ENCODE peak calls at places on chromosomes 4 and X, in five cellular contexts. One of them, this sample, is unnamed.

GRCh38 chr4:140367738-140368137 is 5.7 kb upstream of the SCOC start:
- DNase-seq in GM04503: no peak
- DNase-seq in ovary: no peak
- DNase-seq in stimulated activated CD8-positive, alpha-beta memory T cell treated with anti-CD3 and anti-CD28 coated beads, Interleukin-15, amount 100 ng/mL, for 24 hours: no peak
- DNase-seq in GM12892: no peak
- DNase-seq in this sample: no peak

GRCh38 chr4:141220271-141220654 is 432 bp upstream of the ZNF330 start:
- DNase-seq in GM04503: no peak
- DNase-seq in ovary: no peak
- DNase-seq in stimulated activated CD8-positive, alpha-beta memory T cell treated with anti-CD3 and anti-CD28 coated beads, Interleukin-15, amount 100 ng/mL, for 24 hours: no peak
- DNase-seq in GM12892: no peak
- DNase-seq in this sample: no peak

GRCh38 chr4:40916880-40917279 is 167.1 kb downstream of the NSUN7 start:
- DNase-seq in GM04503: no peak
- DNase-seq in ovary: no peak
- DNase-seq in stimulated activated CD8-positive, alpha-beta memory T cell treated with anti-CD3 and anti-CD28 coated beads, Interleukin-15, amount 100 ng/mL, for 24 hours: no peak
- DNase-seq in GM12892: peak; percentile 46
- DNase-seq in this sample: no peak

GRCh38 chr4:111788046-111788642 is 357.1 kb upstream of the FAM241A start:
- DNase-seq in GM04503: no peak
- DNase-seq in ovary: no peak
- DNase-seq in stimulated activated CD8-positive, alpha-beta memory T cell treated with anti-CD3 and anti-CD28 coated beads, Interleukin-15, amount 100 ng/mL, for 24 hours: no peak
- DNase-seq in GM12892: no peak
- DNase-seq in this sample: no peak

GRCh38 chr4:109969087-109969486 is 56.4 kb downstream of the EGF start:
- DNase-seq in GM04503: no peak
- DNase-seq in ovary: no peak
- DNase-seq in stimulated activated CD8-positive, alpha-beta memory T cell treated with anti-CD3 and anti-CD28 coated beads, Interleukin-15, amount 100 ng/mL, for 24 hours: no peak
- DNase-seq in GM12892: no peak
- DNase-seq in this sample: no peak

GRCh38 chr4:17418010-17418409 is 93.9 kb downstream of the QDPR start:
- DNase-seq in GM04503: no peak
- DNase-seq in ovary: no peak
- DNase-seq in stimulated activated CD8-positive, alpha-beta memory T cell treated with anti-CD3 and anti-CD28 coated beads, Interleukin-15, amount 100 ng/mL, for 24 hours: no peak
- DNase-seq in GM12892: no peak
- DNase-seq in this sample: no peak

GRCh38 chrX:155877288-155877687 is 3.9 kb upstream of the VAMP7 start:
- DNase-seq in GM04503: no peak
- DNase-seq in ovary: no peak
- DNase-seq in stimulated activated CD8-positive, alpha-beta memory T cell treated with anti-CD3 and anti-CD28 coated beads, Interleukin-15, amount 100 ng/mL, for 24 hours: no peak
- DNase-seq in GM12892: no peak
- DNase-seq in this sample: no peak

GRCh38 chr4:808860-809570 is 16.9 kb downstream of the CPLX1 start:
- DNase-seq in GM04503: no peak
- DNase-seq in ovary: no peak
- DNase-seq in stimulated activated CD8-positive, alpha-beta memory T cell treated with anti-CD3 and anti-CD28 coated beads, Interleukin-15, amount 100 ng/mL, for 24 hours: no peak
- DNase-seq in GM12892: no peak
- DNase-seq in this sample: no peak

GRCh38 chrX:149495573-149496071 is 9.5 kb downstream of the IDS start:
- DNase-seq in GM04503: peak; percentile 85
- DNase-seq in ovary: no peak
- DNase-seq in stimulated activated CD8-positive, alpha-beta memory T cell treated with anti-CD3 and anti-CD28 coated beads, Interleukin-15, amount 100 ng/mL, for 24 hours: no peak
- DNase-seq in GM12892: no peak
- DNase-seq in this sample: no peak

GRCh38 chrX:48741834-48742233 is 19.7 kb upstream of the GLOD5 start:
- DNase-seq in GM04503: no peak
- DNase-seq in ovary: no peak
- DNase-seq in stimulated activated CD8-positive, alpha-beta memory T cell treated with anti-CD3 and anti-CD28 coated beads, Interleukin-15, amount 100 ng/mL, for 24 hours: no peak
- DNase-seq in GM12892: no peak
- DNase-seq in this sample: no peak

GRCh38 chrX:44203791-44204190 is 139.7 kb downstream of the EFHC2 start:
- DNase-seq in GM04503: no peak
- DNase-seq in ovary: no peak
- DNase-seq in stimulated activated CD8-positive, alpha-beta memory T cell treated with anti-CD3 and anti-CD28 coated beads, Interleukin-15, amount 100 ng/mL, for 24 hours: no peak
- DNase-seq in GM12892: no peak
- DNase-seq in this sample: no peak

GRCh38 chr4:8915201-8916200 is 43.9 kb upstream of the HMX1 start:
- DNase-seq in GM04503: no peak
- DNase-seq in ovary: peak; percentile 8
- DNase-seq in stimulated activated CD8-positive, alpha-beta memory T cell treated with anti-CD3 and anti-CD28 coated beads, Interleukin-15, amount 100 ng/mL, for 24 hours: no peak
- DNase-seq in GM12892: peak; percentile 3
- DNase-seq in this sample: peak; percentile 42

GRCh38 chr4:167359711-167360110 is 125.4 kb upstream of the SPOCK3 start:
- DNase-seq in GM04503: no peak
- DNase-seq in ovary: no peak
- DNase-seq in stimulated activated CD8-positive, alpha-beta memory T cell treated with anti-CD3 and anti-CD28 coated beads, Interleukin-15, amount 100 ng/mL, for 24 hours: no peak
- DNase-seq in GM12892: no peak
- DNase-seq in this sample: no peak

GRCh38 chrX:72107320-72107719 is 24.4 kb downstream of the RTL5 start:
- DNase-seq in GM04503: no peak
- DNase-seq in ovary: no peak
- DNase-seq in stimulated activated CD8-positive, alpha-beta memory T cell treated with anti-CD3 and anti-CD28 coated beads, Interleukin-15, amount 100 ng/mL, for 24 hours: no peak
- DNase-seq in GM12892: no peak
- DNase-seq in this sample: no peak

GRCh38 chrX:88416002-88416401 is 331.0 kb upstream of the CPXCR1 start:
- DNase-seq in GM04503: no peak
- DNase-seq in ovary: no peak
- DNase-seq in stimulated activated CD8-positive, alpha-beta memory T cell treated with anti-CD3 and anti-CD28 coated beads, Interleukin-15, amount 100 ng/mL, for 24 hours: no peak
- DNase-seq in GM12892: no peak
- DNase-seq in this sample: no peak

GRCh38 chrX:4830880-4831557 is 1117.6 kb upstream of the PRKX start:
- DNase-seq in GM04503: no peak
- DNase-seq in ovary: no peak
- DNase-seq in stimulated activated CD8-positive, alpha-beta memory T cell treated with anti-CD3 and anti-CD28 coated beads, Interleukin-15, amount 100 ng/mL, for 24 hours: no peak
- DNase-seq in GM12892: no peak
- DNase-seq in this sample: no peak

GRCh38 chrX:149504226-149504914 is 736 bp downstream of the IDS start:
- DNase-seq in GM04503: no peak
- DNase-seq in ovary: no peak
- DNase-seq in stimulated activated CD8-positive, alpha-beta memory T cell treated with anti-CD3 and anti-CD28 coated beads, Interleukin-15, amount 100 ng/mL, for 24 hours: no peak
- DNase-seq in GM12892: peak; percentile 36
- DNase-seq in this sample: no peak

GRCh38 chr4:2248044-2248780 is 6.3 kb upstream of the HAUS3 start:
- DNase-seq in GM04503: no peak
- DNase-seq in ovary: no peak
- DNase-seq in stimulated activated CD8-positive, alpha-beta memory T cell treated with anti-CD3 and anti-CD28 coated beads, Interleukin-15, amount 100 ng/mL, for 24 hours: no peak
- DNase-seq in GM12892: peak; percentile 23
- DNase-seq in this sample: peak; percentile 15

GRCh38 chrX:11406109-11406755 is 113.0 kb downstream of the AMELX start:
- DNase-seq in GM04503: no peak
- DNase-seq in ovary: no peak
- DNase-seq in stimulated activated CD8-positive, alpha-beta memory T cell treated with anti-CD3 and anti-CD28 coated beads, Interleukin-15, amount 100 ng/mL, for 24 hours: no peak
- DNase-seq in GM12892: no peak
- DNase-seq in this sample: no peak

GRCh38 chrX:37638047-37638446 is 47.5 kb upstream of the XK start:
- DNase-seq in GM04503: no peak
- DNase-seq in ovary: no peak
- DNase-seq in stimulated activated CD8-positive, alpha-beta memory T cell treated with anti-CD3 and anti-CD28 coated beads, Interleukin-15, amount 100 ng/mL, for 24 hours: no peak
- DNase-seq in GM12892: no peak
- DNase-seq in this sample: no peak

GRCh38 chr4:112002301-112002700 is 143.0 kb upstream of the FAM241A start:
- DNase-seq in GM04503: no peak
- DNase-seq in ovary: no peak
- DNase-seq in stimulated activated CD8-positive, alpha-beta memory T cell treated with anti-CD3 and anti-CD28 coated beads, Interleukin-15, amount 100 ng/mL, for 24 hours: no peak
- DNase-seq in GM12892: no peak
- DNase-seq in this sample: no peak

This sample was measured in breast epithelium.